ENCODE peak calls at places on chromosomes 2 and 18, in four cellular contexts. J, Y, R and K are unnamed samples.

GRCh38 chr2:61582191-61582590 is 44.0 kb upstream of the XPO1 start:
- DNase-seq in J (no peak), Y (no peak), R (peak), K (no peak)

GRCh38 chr2:166627893-166628292 is 133.8 kb upstream of the SCN7A start:
- DNase-seq in J (no peak), Y (no peak), R (no peak), K (no peak)

GRCh38 chr2:42217307-42217706 is 48.2 kb downstream of the EML4 start:
- DNase-seq in J (no peak), Y (no peak), R (no peak), K (no peak)

GRCh38 chr2:99340669-99341236 is 3.6 kb downstream of the EIF5B start:
- DNase-seq in J (no peak), Y (no peak), R (no peak), K (no peak)

GRCh38 chr2:62857139-62857931 is 151.8 kb downstream of the EHBP1 start:
- DNase-seq in J (no peak), Y (no peak), R (no peak), K (no peak)

GRCh38 chr2:239109041-239109915 is 261.4 kb downstream of the TWIST2 start:
- DNase-seq in J (peak), Y (no peak), R (no peak), K (no peak)

GRCh38 chr2:234495801-234496441 is 960 bp downstream of the ARL4C start:
- DNase-seq in J (peak), Y (peak), R (no peak), K (no peak)

GRCh38 chr2:98458207-98458606 is 13.5 kb downstream of the INPP4A start:
- DNase-seq in J (no peak), Y (peak), R (no peak), K (peak)

GRCh38 chr2:104472076-104472475 is 381.8 kb upstream of the POU3F3 start:
- DNase-seq in J (no peak), Y (no peak), R (no peak), K (no peak)

GRCh38 chr2:172072279-172072678 is 13.0 kb upstream of the DLX1 start:
- DNase-seq in J (no peak), Y (no peak), R (no peak), K (no peak)

GRCh38 chr2:23496456-23496855 is 111.5 kb downstream of the KLHL29 start:
- DNase-seq in J (no peak), Y (no peak), R (no peak), K (no peak)

GRCh38 chr2:1590611-1591460 is 153.5 kb downstream of the PXDN start:
- DNase-seq in J (peak), Y (no peak), R (no peak), K (no peak)

GRCh38 chr18:3321133-3321812 is 59.3 kb downstream of the MYL12B start:
- DNase-seq in J (no peak), Y (peak), R (no peak), K (peak)

GRCh38 chr2:165528691-165529090 is 59.2 kb downstream of the CSRNP3 start:
- DNase-seq in J (no peak), Y (no peak), R (no peak), K (no peak)

GRCh38 chr2:133342283-133342895 is 225.9 kb downstream of the NCKAP5 start:
- DNase-seq in J (no peak), Y (no peak), R (no peak), K (no peak)

GRCh38 chr2:24924732-24925131 is 4.7 kb upstream of the ADCY3 start:
- DNase-seq in J (no peak), Y (no peak), R (no peak), K (no peak)

GRCh38 chr2:177385151-177385550 is 7.4 kb upstream of the AGPS start:
- DNase-seq in J (no peak), Y (no peak), R (no peak), K (no peak)

GRCh38 chr2:70111752-70112591 is 24.7 kb downstream of the PCBP1 start:
- DNase-seq in J (no peak), Y (peak), R (no peak), K (peak)

GRCh38 chr2:2692599-2693389 is 361.7 kb upstream of the MYT1L start:
- DNase-seq in J (no peak), Y (no peak), R (no peak), K (no peak)

GRCh38 chr18:79749251-79750191 is 48.2 kb upstream of the KCNG2 start:
- DNase-seq in J (no peak), Y (no peak), R (no peak), K (no peak)

GRCh38 chr2:9554841-9555337 is 741 bp downstream of the ADAM17 start:
- DNase-seq in J (no peak), Y (peak), R (no peak), K (peak)

GRCh38 chr18:12946549-12947354 is 1.1 kb upstream of the SEH1L start:
- DNase-seq in J (no peak), Y (peak), R (no peak), K (peak)
- TF ChIP-seq CTCF in J (no peak), Y (no peak), R (no peak), K (no peak)

DNA sequence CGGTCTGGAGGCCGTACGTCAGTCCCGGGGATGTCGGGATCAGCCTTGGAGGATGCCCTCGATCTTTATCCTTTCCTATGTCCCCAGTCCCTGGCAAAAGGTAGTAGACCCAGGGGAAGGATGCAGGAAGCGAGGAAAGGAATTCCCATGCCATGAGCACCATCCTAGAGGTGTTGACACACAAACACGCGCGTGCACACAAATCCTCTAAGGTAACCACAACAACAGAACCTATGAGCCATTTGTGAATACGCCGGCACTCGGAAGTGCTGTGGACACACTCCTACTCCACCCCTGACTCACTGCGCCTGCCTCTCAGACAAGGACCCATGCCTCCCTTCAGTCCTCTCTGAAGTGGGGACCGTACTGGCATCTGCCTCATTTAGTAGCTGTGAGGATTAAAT is 11.3 kb upstream of the MLPH start:
- DNase-seq in J (no peak), Y (peak), R (no peak), K (peak)
- H3K4me3 ChIP-seq in J (peak), Y (peak), R (no peak), K (peak)

DNA sequence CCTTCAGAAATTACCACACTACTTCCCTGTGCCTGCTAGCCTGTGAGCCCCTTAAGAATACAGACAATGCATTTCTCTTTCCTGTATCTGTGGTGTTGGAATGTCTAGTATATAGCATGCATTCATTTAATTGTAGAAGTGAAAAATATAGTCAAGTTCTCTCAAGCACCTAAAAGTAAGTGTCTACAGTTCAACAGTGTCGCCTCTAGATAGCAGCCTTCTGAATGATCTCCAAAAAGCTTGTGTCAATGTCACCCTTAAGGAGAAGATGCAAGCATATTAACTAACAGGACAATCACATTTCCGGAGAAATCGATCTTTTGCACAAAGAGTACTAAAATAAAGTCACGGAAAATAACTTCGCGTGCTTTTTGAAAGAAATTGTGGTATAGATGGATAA is 27.5 kb upstream of the DSG3 start:
- DNase-seq in J (no peak), Y (no peak), R (no peak), K (no peak)
- TF ChIP-seq CTCF in J (no peak), Y (no peak), R (no peak), K (no peak)

DNA sequence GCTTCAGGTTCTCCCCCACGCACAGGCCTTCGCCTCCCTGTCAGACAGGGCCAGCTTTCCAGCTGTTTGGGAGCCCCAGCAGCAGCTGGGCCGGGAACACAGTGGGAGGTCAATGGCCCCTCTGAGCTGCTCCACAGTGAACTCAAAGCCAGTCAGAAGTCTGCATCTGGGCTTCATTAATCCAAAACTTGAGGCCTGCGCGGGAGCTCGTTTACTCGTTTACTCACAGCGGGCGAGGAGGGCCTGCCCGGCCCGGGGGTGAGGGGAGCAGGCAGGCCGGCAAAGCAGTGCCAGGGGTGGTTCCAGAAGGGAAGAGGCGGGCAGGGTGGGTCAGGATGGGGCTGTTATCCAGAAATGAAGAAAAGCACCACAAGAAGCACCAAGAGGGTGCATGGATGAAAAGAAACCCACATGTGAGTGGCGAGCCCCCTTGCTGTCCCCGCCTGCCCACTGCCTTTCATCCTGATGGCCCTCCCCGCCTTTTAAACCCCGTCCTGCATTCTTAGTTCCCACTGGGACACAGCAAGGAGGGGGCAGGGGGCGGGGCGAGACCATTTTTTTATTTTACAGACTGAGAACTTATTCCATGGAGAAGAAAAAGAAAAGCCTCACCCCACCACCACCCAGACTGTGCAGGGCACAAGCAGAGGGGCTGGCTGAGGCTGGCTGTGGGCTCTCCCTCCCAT is 37.0 kb upstream of the SEMA4C start:
- DNase-seq in J (no peak), Y (no peak), R (no peak), K (peak)
- H3K4me3 ChIP-seq in J (peak), Y (no peak), R (no peak), K (no peak)

GRCh38 chr2:231100990-231101389 is 23.9 kb downstream of the HTR2B start:
- DNase-seq in J (no peak), Y (no peak), R (no peak), K (no peak)

GRCh38 chr2:231102772-231103171 is 22.1 kb downstream of the HTR2B start:
- DNase-seq in J (no peak), Y (no peak), R (no peak), K (peak)

GRCh38 chr2:231104115-231104713 is 20.6 kb downstream of the HTR2B start:
- DNase-seq in J (peak), Y (peak), R (no peak), K (peak)

GRCh38 chr2:231094671-231095346 is 30.0 kb downstream of the HTR2B start:
- DNase-seq in J (no peak), Y (no peak), R (no peak), K (no peak)

DNA sequence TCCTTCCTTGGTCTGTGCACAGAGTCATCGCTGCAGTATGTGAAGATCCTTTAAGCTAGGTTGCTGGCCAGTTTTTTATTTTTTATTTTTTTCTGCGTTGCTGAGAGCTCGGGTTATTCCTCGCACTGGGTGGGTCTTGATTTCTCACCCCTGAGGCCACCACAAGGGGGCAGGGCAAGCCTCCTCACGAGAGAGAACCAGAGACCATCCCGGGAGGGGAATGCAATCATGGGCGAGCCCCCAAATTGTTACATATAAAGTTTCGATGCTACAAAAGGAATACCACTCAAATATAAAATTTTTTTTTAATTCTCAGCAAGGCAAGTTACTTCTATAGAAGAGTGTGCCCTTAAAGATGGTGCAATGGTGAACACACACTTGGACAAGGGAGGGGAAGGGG is 24.9 kb downstream of the HTR2B start:
- DNase-seq in J (no peak), Y (no peak), R (no peak), K (no peak)
- TF ChIP-seq CTCF in J (peak), Y (no peak), R (no peak), K (no peak)